ENCODE peak calls at places on chromosomes 4 and X, in nine cellular contexts. F is psoas muscle, I is astrocyte of the spinal cord, Z is Calu3, D is HFFc6, M is GM13976, N is dorsolateral prefrontal cortex, L is endothelial cell of umbilical vein, R is brain microvascular endothelial cell. Q is an unnamed sample.

GRCh38 chr4:80078361-80079092 is 5.5 kb upstream of the ANTXR2 start:
- DNase-seq in I (no peak), Z (no peak), D (no peak), M (no peak), N (no peak), F (no peak), L (no peak), R (no peak), Q (no peak)

GRCh38 chr4:87559090-87559837 is 30.1 kb upstream of the SPARCL1 start:
- DNase-seq in F (no peak), M (no peak), L (no peak), D (no peak), I (no peak), Z (peak), N (no peak), R (no peak), Q (no peak)

GRCh38 chr4:106058919-106059318 is 163.6 kb downstream of the NPNT start:
- DNase-seq in I (no peak), M (no peak), F (no peak), Z (no peak), L (no peak), D (no peak), N (no peak), R (no peak), Q (peak)

GRCh38 chr4:152577708-152578421 is 42.0 kb upstream of the FBXW7 start:
- DNase-seq in F (no peak), M (no peak), L (no peak), N (no peak), R (no peak), Z (no peak), I (no peak), D (peak), Q (no peak)

GRCh38 chr4:60656171-60656570 is 544.0 kb upstream of the ADGRL3 start:
- DNase-seq in L (no peak), F (no peak), R (no peak), D (no peak), N (no peak), Z (no peak), I (peak), M (no peak), Q (no peak)

GRCh38 chr4:111454961-111455360 is 690.3 kb upstream of the FAM241A start:
- DNase-seq in L (no peak), I (no peak), D (no peak), F (no peak), Z (no peak), M (no peak), R (no peak), N (no peak), Q (peak)

GRCh38 chr4:68445111-68445510 is 2.2 kb upstream of the TMPRSS11E start:
- DNase-seq in I (peak), L (no peak), F (no peak), D (no peak), R (no peak), M (no peak), Z (no peak), N (no peak), Q (no peak)

GRCh38 chr4:141346144-141346543 is 125.4 kb downstream of the ZNF330 start:
- DNase-seq in D (peak), Z (no peak), M (peak), F (no peak), N (no peak), I (peak), L (peak), R (peak), Q (peak)

GRCh38 chr4:80183196-80184052 is 13.9 kb upstream of the PRDM8 start:
- DNase-seq in R (no peak), N (no peak), I (no peak), M (no peak), Z (no peak), L (no peak), F (peak), D (peak), Q (peak)

GRCh38 chr4:67568820-67569219 is 10.3 kb downstream of the STAP1 start:
- DNase-seq in L (no peak), D (no peak), F (no peak), R (no peak), M (no peak), N (no peak), Z (no peak), I (no peak), Q (peak)

GRCh38 chrX:134619838-134620237 is 38.4 kb downstream of the PLAC1 start:
- DNase-seq in L (peak), I (no peak), D (no peak), F (no peak), M (no peak), R (no peak), N (no peak), Z (no peak), Q (no peak)

GRCh38 chrX:129719931-129720520 is 18.8 kb upstream of the XPNPEP2 start:
- DNase-seq in I (no peak), D (no peak), R (no peak), Z (no peak), L (peak), F (no peak), N (no peak), M (no peak), Q (peak)

GRCh38 chrX:100098660-100099375 is 311.3 kb downstream of the PCDH19 start:
- DNase-seq in L (peak), R (no peak), D (no peak), Z (no peak), I (peak), F (no peak), M (no peak), N (no peak), Q (peak)

GRCh38 chr4:33470805-33471204 is 2750.6 kb downstream of the PCDH7 start:
- DNase-seq in N (no peak), I (no peak), D (no peak), R (no peak), L (no peak), Z (no peak), M (no peak), F (no peak), Q (no peak)

GRCh38 chr4:189221691-189222090 is 719.0 kb upstream of the FRG1 start:
- DNase-seq in R (no peak), L (no peak), F (no peak), I (no peak), Z (no peak), M (no peak), N (no peak), D (no peak), Q (no peak)

GRCh38 chr4:40820101-40820500 is 70.3 kb downstream of the NSUN7 start:
- DNase-seq in N (no peak), M (no peak), D (no peak), Z (no peak), I (no peak), F (no peak), L (no peak), R (no peak), Q (no peak)

GRCh38 chr4:40307627-40308497 is 27.3 kb upstream of the CHRNA9 start:
- DNase-seq in L (no peak), F (no peak), I (no peak), M (no peak), R (no peak), N (no peak), Z (no peak), D (no peak), Q (no peak)

GRCh38 chr4:4761128-4761991 is 98.1 kb upstream of the MSX1 start:
- DNase-seq in M (no peak), F (no peak), N (no peak), L (no peak), R (no peak), Z (no peak), I (no peak), D (no peak), Q (no peak)

GRCh38 chrX:102934624-102935023 is 2.4 kb upstream of the RAB40AL start:
- DNase-seq in Z (peak), I (peak), L (peak), D (peak), N (no peak), R (peak), F (no peak), M (peak), Q (peak)

GRCh38 chr4:105116616-105117319 is 29.9 kb upstream of the TET2 start:
- DNase-seq in M (no peak), Z (no peak), N (no peak), D (no peak), F (no peak), I (no peak), R (no peak), L (no peak), Q (no peak)

GRCh38 chr4:37095925-37096324 is 148.6 kb upstream of the NWD2 start:
- DNase-seq in M (no peak), D (no peak), L (no peak), I (no peak), R (no peak), F (no peak), N (no peak), Z (no peak), Q (no peak)

GRCh38 chr4:2058264-2059033 is 678 bp upstream of the NAT8L start:
- DNase-seq in M (no peak), N (no peak), Z (no peak), I (no peak), L (no peak), F (peak), R (no peak), D (no peak), Q (no peak)

GRCh38 chrX:19566359-19567141 is 51.2 kb upstream of the MAP3K15 start:
- DNase-seq in R (peak), I (peak), L (peak), D (peak), Z (no peak), F (no peak), N (no peak), M (no peak), Q (peak)

GRCh38 chrX:23937100-23937499 is 29.3 kb downstream of the CXorf58 start:
- DNase-seq in Z (no peak), N (no peak), F (no peak), R (no peak), I (no peak), D (no peak), L (no peak), M (no peak), Q (no peak)

GRCh38 chr4:77922158-77923094 is 59.8 kb downstream of the MRPL1 start:
- DNase-seq in Z (no peak), R (no peak), M (no peak), D (peak), N (no peak), I (peak), L (peak), F (no peak), Q (peak)

GRCh38 chr4:123488916-123489315 is 92.3 kb downstream of the SPRY1 start:
- DNase-seq in L (no peak), D (peak), I (peak), R (peak), M (peak), Z (peak), N (no peak), F (no peak), Q (peak)

GRCh38 chrX:3550160-3550765 is 163.2 kb downstream of the PRKX start:
- DNase-seq in M (no peak), Z (peak), R (no peak), L (no peak), F (no peak), N (no peak), D (peak), I (no peak), Q (peak)

GRCh38 chr4:182859730-182860129 is 57.5 kb downstream of the DCTD start:
- DNase-seq in F (no peak), L (no peak), N (no peak), M (no peak), R (no peak), Z (no peak), D (no peak), I (no peak), Q (no peak)

GRCh38 chrX:106611323-106611681 is 476 bp upstream of the RADX start:
- DNase-seq in N (no peak), D (no peak), I (no peak), Z (no peak), M (no peak), L (no peak), F (no peak), R (no peak), Q (no peak)

GRCh38 chr4:74125072-74125471 is 26.1 kb upstream of the CXCL2 start:
- DNase-seq in N (no peak), I (no peak), F (no peak), M (no peak), L (no peak), R (no peak), D (no peak), Z (no peak), Q (no peak)

GRCh38 chrX:22056235-22056634 is 24.1 kb downstream of the PHEX start:
- DNase-seq in D (no peak), N (no peak), M (no peak), I (no peak), R (no peak), L (no peak), F (no peak), Z (no peak), Q (no peak)

GRCh38 chrX:130179579-130180215 is 7.9 kb downstream of the RAB33A start:
- DNase-seq in Z (no peak), D (no peak), F (no peak), M (no peak), L (peak), R (peak), N (no peak), I (no peak), Q (peak)

GRCh38 chr4:1230971-1231636 is 17.8 kb downstream of the CTBP1 start:
- DNase-seq in F (no peak), D (no peak), N (no peak), M (no peak), L (no peak), Z (no peak), R (no peak), I (no peak), Q (no peak)

GRCh38 chr4:1975880-1976279 is 32.9 kb downstream of the NELFA start:
- DNase-seq in F (no peak), Z (no peak), N (no peak), M (no peak), D (no peak), L (no peak), R (no peak), I (no peak), Q (no peak)

GRCh38 chrX:138925330-138925729 is 213.8 kb upstream of the FGF13 start:
- DNase-seq in F (peak), M (no peak), Z (no peak), D (peak), N (no peak), L (no peak), R (no peak), I (peak), Q (peak)

GRCh38 chr4:177001271-177002175 is 208.8 kb upstream of the VEGFC start:
- DNase-seq in I (peak), M (no peak), D (peak), N (no peak), R (no peak), Z (no peak), L (no peak), F (no peak), Q (peak)

DNA sequence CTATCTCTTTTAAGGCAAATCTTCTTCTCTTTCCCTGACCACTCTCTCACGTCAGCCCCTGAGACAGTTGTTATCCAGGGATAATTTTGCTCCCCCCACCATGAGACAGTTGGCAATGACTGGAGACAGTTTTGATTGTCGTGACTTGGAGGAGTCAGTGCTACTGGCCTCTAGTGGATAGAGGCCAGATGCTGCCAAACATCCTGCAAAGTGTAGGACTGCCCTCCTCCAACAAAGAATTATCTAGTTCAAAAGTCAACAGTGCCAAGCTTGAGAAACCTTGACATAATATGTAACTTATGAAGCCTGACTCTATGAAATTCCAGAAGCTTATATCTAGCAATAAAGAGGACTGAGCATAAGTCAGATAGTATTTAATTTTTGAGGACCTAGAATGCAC is 502.1 kb upstream of the IGFBP7 start:
- DNase-seq in R (no peak), M (no peak), F (no peak), L (no peak), I (no peak), N (no peak), Z (no peak), D (no peak), Q (no peak)
- TF ChIP-seq CTCF in R (no peak), M (no peak), F (no peak), L (no peak), I (no peak), N (no peak), Z (no peak), D (no peak), Q (no peak)

GRCh38 chr4:165402375-165402774 is 23.6 kb downstream of the CPE start:
- DNase-seq in Z (no peak), R (no peak), M (no peak), L (no peak), N (no peak), I (no peak), F (no peak), D (no peak), Q (no peak)
- TF ChIP-seq CTCF in Z (no peak), R (no peak), M (no peak), L (no peak), N (no peak), I (no peak), F (no peak), D (no peak), Q (no peak)

DNA sequence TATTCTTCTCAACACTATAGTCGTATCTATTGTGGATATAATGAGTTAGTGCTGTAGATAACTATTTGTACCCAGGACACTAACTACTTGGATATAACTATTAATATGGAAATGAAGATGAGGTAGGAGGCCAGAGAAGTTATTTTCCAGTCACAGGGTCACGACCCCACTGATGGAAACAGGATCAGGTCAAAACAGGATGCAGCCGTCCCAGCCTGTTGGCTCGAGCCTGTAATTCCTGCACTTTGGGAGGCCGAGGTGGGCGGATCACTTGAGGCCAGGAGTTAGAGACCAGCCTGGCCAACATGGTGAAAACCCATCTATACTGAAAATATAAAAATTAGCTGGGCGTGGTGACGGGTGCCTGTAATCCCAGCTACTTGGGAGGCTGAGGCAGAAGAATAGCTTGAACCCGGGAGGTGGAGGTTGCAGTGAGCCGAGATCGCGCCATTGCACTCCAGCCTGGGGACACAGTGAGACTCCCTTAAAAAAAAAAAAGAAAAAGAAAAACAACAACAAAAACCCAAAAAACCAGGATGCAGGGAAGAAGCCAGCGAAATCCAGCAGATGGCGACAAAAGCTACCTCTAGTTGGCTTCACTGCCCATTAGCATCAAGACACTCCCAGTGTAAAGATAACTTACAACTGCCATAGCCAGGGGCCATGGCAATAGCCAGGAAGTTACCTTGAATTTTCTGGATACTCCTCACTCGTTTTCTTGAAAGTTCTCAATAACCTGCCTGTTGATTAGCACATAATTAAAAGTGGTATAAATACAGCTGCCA is 37.9 kb upstream of the NKAP start:
- DNase-seq in Z (peak), F (no peak), L (peak), R (peak), M (peak), D (no peak), N (no peak), I (no peak), Q (peak)
- TF ChIP-seq CTCF in Z (no peak), F (peak), L (peak), R (peak), M (peak), D (peak), N (no peak), I (peak), Q (peak)

GRCh38 chrX:110044531-110045249 is 41.8 kb downstream of the TMEM164 start:
- DNase-seq in L (no peak), N (no peak), M (no peak), D (no peak), R (no peak), I (no peak), Z (no peak), F (no peak), Q (no peak)

GRCh38 chrX:110049096-110049495 is 46.2 kb downstream of the TMEM164 start:
- DNase-seq in D (no peak), N (no peak), M (no peak), F (no peak), L (no peak), I (no peak), Z (no peak), R (no peak), Q (no peak)

GRCh38 chrX:110045988-110046387 is 43.1 kb downstream of the TMEM164 start:
- DNase-seq in R (peak), L (no peak), D (no peak), I (no peak), N (no peak), Z (no peak), M (no peak), F (no peak), Q (peak)

GRCh38 chrX:110045421-110045820 is 42.5 kb downstream of the TMEM164 start:
- DNase-seq in Z (no peak), N (no peak), F (no peak), L (no peak), R (no peak), M (no peak), I (no peak), D (no peak), Q (no peak)

GRCh38 chrX:110046971-110047370 is 44.1 kb downstream of the TMEM164 start:
- DNase-seq in I (no peak), F (no peak), R (no peak), L (no peak), M (no peak), Z (no peak), N (no peak), D (no peak), Q (no peak)
- TF ChIP-seq CTCF in I (no peak), F (no peak), R (no peak), L (no peak), M (no peak), Z (no peak), N (no peak), D (no peak), Q (no peak)

DNA sequence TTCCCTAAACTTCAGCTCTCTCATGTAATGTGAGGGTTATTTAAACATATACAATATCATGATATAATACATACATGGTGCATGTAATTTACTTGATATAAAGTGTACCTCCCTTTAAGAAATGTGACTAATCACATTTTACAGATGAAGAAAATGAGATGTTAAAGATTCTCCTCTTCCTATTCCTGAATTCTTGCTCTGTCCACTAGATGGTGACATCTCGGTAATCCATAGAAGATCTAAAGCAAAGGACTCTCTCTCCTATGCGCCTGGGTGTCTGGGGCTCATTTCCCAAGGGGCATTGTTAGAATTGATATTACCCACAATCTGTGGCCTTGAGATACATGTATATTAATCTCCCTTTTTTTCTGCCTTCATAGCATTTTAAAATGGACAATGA is 804.9 kb downstream of the RAB28 start:
- DNase-seq in D (no peak), L (no peak), Z (no peak), M (peak), N (no peak), R (no peak), F (no peak), I (no peak), Q (peak)
- TF ChIP-seq CTCF in D (peak), L (no peak), Z (peak), M (peak), N (no peak), R (no peak), F (no peak), I (no peak), Q (peak)

DNA sequence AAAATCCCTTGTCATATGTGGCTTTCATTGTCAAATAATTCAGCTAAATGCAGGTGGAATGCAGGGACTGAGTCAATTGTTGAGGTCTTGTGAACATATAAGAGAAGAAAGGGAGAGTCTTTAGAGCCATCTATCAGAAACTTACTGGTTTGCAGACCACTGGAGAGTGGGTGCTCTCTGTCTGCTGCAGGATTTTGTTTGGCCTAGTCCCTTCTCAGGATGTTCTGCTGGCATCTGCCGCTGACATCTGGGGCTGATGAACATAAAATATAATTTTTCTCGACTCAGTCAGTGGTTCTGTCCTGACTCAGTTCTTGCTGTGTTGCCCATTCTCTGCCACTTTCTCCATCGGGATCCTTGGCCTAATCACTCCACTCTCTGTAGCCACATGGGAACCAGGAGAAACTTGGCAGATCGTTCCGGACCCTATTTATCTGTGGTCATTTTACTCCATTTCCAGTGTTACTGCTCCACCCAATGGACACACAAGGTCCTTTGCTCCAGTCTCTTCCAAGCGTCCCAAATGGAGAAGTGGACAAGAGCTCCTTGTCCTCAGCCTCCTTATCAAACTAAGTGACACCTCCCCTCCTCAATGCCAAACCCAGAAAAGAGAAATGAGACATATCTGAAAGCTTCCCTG is 436.2 kb downstream of the FAT4 start:
- DNase-seq in L (peak), N (no peak), D (peak), F (no peak), Z (peak), R (peak), M (no peak), I (peak), Q (peak)
- TF ChIP-seq CTCF in L (peak), N (peak), D (peak), F (peak), Z (peak), R (peak), M (no peak), I (peak), Q (peak)

GRCh38 chr4:90293320-90293719 is 166.1 kb downstream of the CCSER1 start:
- DNase-seq in D (no peak), L (peak), R (no peak), M (no peak), Z (no peak), N (no peak), I (peak), F (no peak), Q (peak)
- TF ChIP-seq CTCF in D (peak), L (peak), R (peak), M (no peak), Z (no peak), N (peak), I (peak), F (peak), Q (peak)

Q was measured in fibroblast of pulmonary artery.